ENCODE peak calls at places on chromosomes 2 and 18, in five cellular contexts. One of them, this sample, is unnamed.

GRCh38 chr18:70683263-70683662 is 394.4 kb downstream of the SOCS6 start:
- DNase-seq in GM12865: no peak
- DNase-seq in cardiac fibroblast: no peak
- DNase-seq in transverse colon: no peak
- DNase-seq in ovary: no peak
- DNase-seq in this sample: no peak

GRCh38 chr18:31667185-31667584 is 17.2 kb downstream of the B4GALT6 start:
- DNase-seq in GM12865: no peak
- DNase-seq in cardiac fibroblast: peak; percentile 48
- DNase-seq in transverse colon: no peak
- DNase-seq in ovary: no peak
- DNase-seq in this sample: no peak

GRCh38 chr2:229501051-229501794 is 213.1 kb downstream of the DNER start:
- DNase-seq in GM12865: no peak
- DNase-seq in cardiac fibroblast: no peak
- DNase-seq in transverse colon: no peak
- DNase-seq in ovary: no peak
- DNase-seq in this sample: no peak

GRCh38 chr2:165238295-165238694 is 919 bp upstream of the SCN2A start:
- DNase-seq in GM12865: peak; percentile 5
- DNase-seq in cardiac fibroblast: peak; percentile 15
- DNase-seq in transverse colon: no peak
- DNase-seq in ovary: no peak
- DNase-seq in this sample: no peak

GRCh38 chr2:189222440-189222839 is 42.9 kb upstream of the COL5A2 start:
- DNase-seq in GM12865: no peak
- DNase-seq in cardiac fibroblast: peak; percentile 73
- DNase-seq in transverse colon: peak; percentile 58
- DNase-seq in ovary: peak; percentile 46
- DNase-seq in this sample: no peak

GRCh38 chr2:25617948-25618646 is 55.3 kb downstream of the DTNB start:
- DNase-seq in GM12865: no peak
- DNase-seq in cardiac fibroblast: peak; percentile 84
- DNase-seq in transverse colon: no peak
- DNase-seq in ovary: no peak
- DNase-seq in this sample: peak; percentile 43

GRCh38 chr2:137838255-137839092 is 125.8 kb upstream of the HNMT start:
- DNase-seq in GM12865: peak; percentile 29
- DNase-seq in cardiac fibroblast: peak; percentile 66
- DNase-seq in transverse colon: no peak
- DNase-seq in ovary: no peak
- DNase-seq in this sample: peak; percentile 10

GRCh38 chr2:74548919-74549684 is 4.6 kb downstream of the LOXL3 start:
- DNase-seq in GM12865: peak; percentile 65
- DNase-seq in cardiac fibroblast: peak; percentile 60
- DNase-seq in transverse colon: peak; percentile 75
- DNase-seq in ovary: peak; percentile 68
- DNase-seq in this sample: no peak

GRCh38 chr18:48948112-48949050 is 2.4 kb downstream of the SMAD7 start:
- DNase-seq in GM12865: peak; percentile 80
- DNase-seq in cardiac fibroblast: peak; percentile 56
- DNase-seq in transverse colon: peak; percentile 70
- DNase-seq in ovary: peak; percentile 53
- DNase-seq in this sample: peak; percentile 65

GRCh38 chr2:127000937-127001336 is 102.2 kb downstream of the TEX51 start:
- DNase-seq in GM12865: no peak
- DNase-seq in cardiac fibroblast: no peak
- DNase-seq in transverse colon: no peak
- DNase-seq in ovary: no peak
- DNase-seq in this sample: no peak

GRCh38 chr18:62342884-62343283 is 17.8 kb downstream of the TNFRSF11A start:
- DNase-seq in GM12865: no peak
- DNase-seq in cardiac fibroblast: no peak
- DNase-seq in transverse colon: no peak
- DNase-seq in ovary: no peak
- DNase-seq in this sample: no peak

GRCh38 chr2:241729868-241730267 is 4.6 kb upstream of the D2HGDH start:
- DNase-seq in GM12865: peak; percentile 39
- DNase-seq in cardiac fibroblast: no peak
- DNase-seq in transverse colon: no peak
- DNase-seq in ovary: no peak
- DNase-seq in this sample: no peak

GRCh38 chr2:232385660-232386489 is 7.3 kb downstream of the ALPP start:
- DNase-seq in GM12865: no peak
- DNase-seq in cardiac fibroblast: peak; percentile 93
- DNase-seq in transverse colon: no peak
- DNase-seq in ovary: no peak
- DNase-seq in this sample: peak; percentile 18

GRCh38 chr2:37653805-37654378 is 17.6 kb downstream of the CDC42EP3 start:
- DNase-seq in GM12865: peak; percentile 94
- DNase-seq in cardiac fibroblast: no peak
- DNase-seq in transverse colon: peak; percentile 49
- DNase-seq in ovary: no peak
- DNase-seq in this sample: no peak

GRCh38 chr18:24003903-24004640 is 10.5 kb upstream of the TTC39C start:
- DNase-seq in GM12865: no peak
- DNase-seq in cardiac fibroblast: no peak
- DNase-seq in transverse colon: no peak
- DNase-seq in ovary: no peak
- DNase-seq in this sample: no peak

GRCh38 chr2:139160838-139161237 is 380.6 kb upstream of the NXPH2 start:
- DNase-seq in GM12865: no peak
- DNase-seq in cardiac fibroblast: no peak
- DNase-seq in transverse colon: no peak
- DNase-seq in ovary: no peak
- DNase-seq in this sample: no peak

GRCh38 chr2:173644146-173644545 is 289.5 kb downstream of the CDCA7 start:
- DNase-seq in GM12865: no peak
- DNase-seq in cardiac fibroblast: peak; percentile 69
- DNase-seq in transverse colon: no peak
- DNase-seq in ovary: no peak
- DNase-seq in this sample: no peak

GRCh38 chr2:109238580-109238979 is 109.6 kb downstream of the SH3RF3 start:
- DNase-seq in GM12865: peak; percentile 86
- DNase-seq in cardiac fibroblast: peak; percentile 95
- DNase-seq in transverse colon: peak; percentile 47
- DNase-seq in ovary: no peak
- DNase-seq in this sample: peak; percentile 86

GRCh38 chr2:70716131-70716766 is 51.8 kb downstream of the ADD2 start:
- DNase-seq in GM12865: no peak
- DNase-seq in cardiac fibroblast: no peak
- DNase-seq in transverse colon: no peak
- DNase-seq in ovary: no peak
- DNase-seq in this sample: no peak

GRCh38 chr18:77622009-77622692 is 372.5 kb downstream of the GALR1 start:
- DNase-seq in GM12865: peak; percentile 1
- DNase-seq in cardiac fibroblast: no peak
- DNase-seq in transverse colon: no peak
- DNase-seq in ovary: no peak
- DNase-seq in this sample: no peak

GRCh38 chr2:118687698-118688097 is 159.8 kb downstream of the EN1 start:
- DNase-seq in GM12865: no peak
- DNase-seq in cardiac fibroblast: peak; percentile 57
- DNase-seq in transverse colon: no peak
- DNase-seq in ovary: no peak
- DNase-seq in this sample: no peak

GRCh38 chr18:77055429-77056310 is 76.9 kb downstream of the MBP start:
- DNase-seq in GM12865: peak; percentile 59
- DNase-seq in cardiac fibroblast: no peak
- DNase-seq in transverse colon: no peak
- DNase-seq in ovary: no peak
- DNase-seq in this sample: no peak

GRCh38 chr2:38409136-38409903 is 32.2 kb upstream of the ATL2 start:
- DNase-seq in GM12865: peak; percentile 66
- DNase-seq in cardiac fibroblast: peak; percentile 53
- DNase-seq in transverse colon: no peak
- DNase-seq in ovary: peak; percentile 68
- DNase-seq in this sample: no peak

GRCh38 chr2:170500770-170501169 is 214.4 kb upstream of the SP5 start:
- DNase-seq in GM12865: no peak
- DNase-seq in cardiac fibroblast: no peak
- DNase-seq in transverse colon: no peak
- DNase-seq in ovary: no peak
- DNase-seq in this sample: no peak

GRCh38 chr2:162058973-162059668 is 14.9 kb downstream of the DPP4 start:
- DNase-seq in GM12865: peak; percentile 88
- DNase-seq in cardiac fibroblast: no peak
- DNase-seq in transverse colon: no peak
- DNase-seq in ovary: no peak
- DNase-seq in this sample: no peak

GRCh38 chr2:10039658-10040410 is 3.5 kb upstream of the KLF11 start:
- DNase-seq in GM12865: no peak
- DNase-seq in cardiac fibroblast: no peak
- DNase-seq in transverse colon: peak; percentile 42
- DNase-seq in ovary: no peak
- DNase-seq in this sample: peak; percentile 20

GRCh38 chr2:202306034-202306433 is 40.5 kb downstream of the NOP58 start:
- DNase-seq in GM12865: no peak
- DNase-seq in cardiac fibroblast: no peak
- DNase-seq in transverse colon: no peak
- DNase-seq in ovary: no peak
- DNase-seq in this sample: no peak

GRCh38 chr2:55309441-55309840 is 40.4 kb upstream of the MTIF2 start:
- DNase-seq in GM12865: no peak
- DNase-seq in cardiac fibroblast: peak; percentile 67
- DNase-seq in transverse colon: no peak
- DNase-seq in ovary: no peak
- DNase-seq in this sample: no peak

GRCh38 chr2:55314985-55315384 is 46.0 kb upstream of the MTIF2 start:
- DNase-seq in GM12865: no peak
- DNase-seq in cardiac fibroblast: no peak
- DNase-seq in transverse colon: no peak
- DNase-seq in ovary: no peak
- DNase-seq in this sample: no peak

DNA sequence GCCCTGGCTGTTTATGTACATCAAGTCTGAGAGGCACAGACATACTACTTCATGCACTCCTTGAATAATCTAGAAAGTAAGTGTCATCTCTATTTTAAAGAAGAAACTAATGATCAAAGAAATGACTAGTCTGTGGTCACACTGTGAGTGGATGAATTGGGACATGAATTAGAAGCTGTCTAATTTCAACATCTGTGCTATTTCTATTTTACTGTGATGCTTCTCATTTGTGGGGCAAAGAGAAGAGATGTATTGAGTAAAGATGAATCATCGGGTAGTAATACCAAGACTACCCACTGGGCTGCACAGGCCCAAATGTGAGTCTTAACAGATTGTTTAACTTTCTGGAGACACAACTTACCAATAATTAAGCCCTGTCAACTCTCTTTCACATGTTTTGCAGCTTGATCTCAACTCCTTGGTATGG is 42.4 kb upstream of the MTIF2 start:
- DNase-seq in GM12865: peak; percentile 82
- DNase-seq in cardiac fibroblast: peak; percentile 31
- DNase-seq in transverse colon: no peak
- DNase-seq in ovary: no peak
- DNase-seq in this sample: no peak
- TF ChIP-seq CTCF in GM12865: peak; percentile 22
- TF ChIP-seq CTCF in cardiac fibroblast: peak; percentile 49
- TF ChIP-seq CTCF in transverse colon: no peak
- TF ChIP-seq CTCF in ovary: no peak
- TF ChIP-seq CTCF in this sample: peak; percentile 23

DNA sequence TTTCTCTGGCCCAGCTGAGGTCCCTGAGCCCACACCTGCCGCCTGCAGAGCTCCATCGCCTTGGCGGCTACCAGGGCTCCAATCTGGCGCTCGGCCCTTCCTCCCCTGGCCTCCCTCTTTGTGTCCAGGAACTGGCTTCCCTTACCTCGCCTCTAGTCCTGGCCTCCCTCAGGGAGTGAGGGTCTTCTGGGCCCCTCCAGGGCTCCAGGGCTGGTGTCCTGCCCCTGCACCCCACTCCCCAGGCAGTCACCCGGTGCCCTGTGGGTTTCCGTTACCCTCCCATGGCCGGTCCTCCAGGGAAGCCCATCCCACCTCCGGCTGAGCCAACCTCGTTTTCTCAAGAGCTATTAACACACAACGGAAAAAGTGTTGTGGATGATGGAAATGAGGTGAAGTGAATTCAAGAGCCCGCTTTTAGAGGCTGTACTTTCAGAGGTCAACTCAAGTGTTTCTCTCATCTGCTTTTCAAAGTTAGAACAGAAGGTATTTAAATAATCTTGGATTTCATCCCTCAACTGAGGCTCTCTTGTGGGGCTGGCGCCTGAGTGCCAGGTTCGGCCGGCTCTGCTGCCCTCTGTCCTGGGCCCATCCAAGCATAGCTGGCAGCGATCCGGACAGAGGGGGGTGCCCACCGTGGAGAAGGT is 131.9 kb downstream of the ASB1 start:
- DNase-seq in GM12865: no peak
- DNase-seq in cardiac fibroblast: no peak
- DNase-seq in transverse colon: no peak
- DNase-seq in ovary: no peak
- DNase-seq in this sample: no peak
- TF ChIP-seq CTCF in GM12865: no peak
- TF ChIP-seq CTCF in cardiac fibroblast: no peak
- TF ChIP-seq CTCF in transverse colon: no peak
- TF ChIP-seq CTCF in ovary: no peak
- TF ChIP-seq CTCF in this sample: no peak

GRCh38 chr2:62471816-62472215 is 34.2 kb downstream of the TMEM17 start:
- DNase-seq in GM12865: no peak
- DNase-seq in cardiac fibroblast: no peak
- DNase-seq in transverse colon: no peak
- DNase-seq in ovary: peak; percentile 87
- DNase-seq in this sample: no peak

GRCh38 chr2:62472321-62472720 is 33.7 kb downstream of the TMEM17 start:
- DNase-seq in GM12865: no peak
- DNase-seq in cardiac fibroblast: no peak
- DNase-seq in transverse colon: no peak
- DNase-seq in ovary: no peak
- DNase-seq in this sample: peak; percentile 70

GRCh38 chr2:62474173-62474572 is 31.8 kb downstream of the TMEM17 start:
- DNase-seq in GM12865: no peak
- DNase-seq in cardiac fibroblast: no peak
- DNase-seq in transverse colon: no peak
- DNase-seq in ovary: no peak
- DNase-seq in this sample: no peak

GRCh38 chr2:62475172-62476011 is 30.6 kb downstream of the TMEM17 start:
- DNase-seq in GM12865: no peak
- DNase-seq in cardiac fibroblast: peak; percentile 55
- DNase-seq in transverse colon: no peak
- DNase-seq in ovary: no peak
- DNase-seq in this sample: no peak

GRCh38 chr2:62473428-62473827 is 32.6 kb downstream of the TMEM17 start:
- DNase-seq in GM12865: no peak
- DNase-seq in cardiac fibroblast: no peak
- DNase-seq in transverse colon: no peak
- DNase-seq in ovary: no peak
- DNase-seq in this sample: no peak
- TF ChIP-seq CTCF in GM12865: no peak
- TF ChIP-seq CTCF in cardiac fibroblast: no peak
- TF ChIP-seq CTCF in transverse colon: no peak
- TF ChIP-seq CTCF in ovary: no peak
- TF ChIP-seq CTCF in this sample: no peak

DNA sequence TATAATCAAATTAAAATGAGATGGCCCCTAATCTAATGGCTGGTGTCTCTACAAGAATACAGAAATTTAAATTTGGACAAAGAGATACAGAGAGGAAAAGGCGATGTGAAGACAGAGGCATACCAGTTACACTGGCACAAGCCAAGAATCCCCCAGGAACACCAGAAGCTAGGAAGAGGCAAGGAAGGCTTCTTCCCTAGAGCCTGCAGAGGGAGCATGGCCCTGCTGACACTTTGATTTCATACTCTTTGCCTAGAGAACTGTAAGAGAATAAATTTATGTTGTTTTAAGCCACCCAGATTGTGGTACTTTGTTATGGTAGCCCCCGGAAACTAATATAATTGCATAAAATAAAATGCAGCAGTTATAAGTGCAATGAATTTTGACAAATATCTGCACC is 671.4 kb downstream of the MBD2 start:
- DNase-seq in GM12865: no peak
- DNase-seq in cardiac fibroblast: no peak
- DNase-seq in transverse colon: no peak
- DNase-seq in ovary: no peak
- DNase-seq in this sample: no peak
- TF ChIP-seq CTCF in GM12865: no peak
- TF ChIP-seq CTCF in cardiac fibroblast: no peak
- TF ChIP-seq CTCF in transverse colon: no peak
- TF ChIP-seq CTCF in ovary: no peak
- TF ChIP-seq CTCF in this sample: no peak